ENCODE peak calls at places on chromosome 1, in eight cellular contexts. R, F, S, E, N, C, Z and B are unnamed samples.
A peak's percentile ranks its signal among the peaks of the same experiment; 100 is the strongest.

GRCh38 chr1:224666911-224667310 is 50.8 kb downstream of the CNIH3 start:
- DNase-seq in N (no peak), R (no peak), S (no peak), F (no peak), Z (no peak), C (no peak), E (no peak), B (no peak)

GRCh38 chr1:228273720-228274451 is 66.0 kb downstream of the OBSCN start:
- DNase-seq in Z (no peak), R (no peak), N (peak; percentile 59), F (no peak), C (peak; percentile 13), E (peak; percentile 37), S (no peak), B (no peak)

GRCh38 chr1:2821970-2822620 is 20.6 kb upstream of the TTC34 start:
- DNase-seq in Z (no peak), S (no peak), F (no peak), R (no peak), C (peak; percentile 35), N (peak; percentile 74), E (no peak), B (no peak)

GRCh38 chr1:220527279-220528048 is 472 bp upstream of the MARK1 start:
- DNase-seq in S (no peak), R (peak; percentile 23), C (no peak), F (peak; percentile 38), N (no peak), E (no peak), Z (no peak), B (no peak)

GRCh38 chr1:212794561-212795014 is 2.9 kb downstream of the TATDN3 start:
- DNase-seq in R (no peak), F (no peak), C (no peak), N (no peak), E (no peak), S (no peak), Z (no peak), B (no peak)

GRCh38 chr1:119160435-119160834 is 20.0 kb upstream of the WARS2 start:
- DNase-seq in Z (peak; percentile 11), E (no peak), F (no peak), N (no peak), R (no peak), C (no peak), S (no peak), B (no peak)

GRCh38 chr1:48794815-48795214 is 18.1 kb upstream of the BEND5 start:
- DNase-seq in R (no peak), F (peak; percentile 72), Z (no peak), N (no peak), S (no peak), E (no peak), C (no peak), B (no peak)

GRCh38 chr1:58783090-58783992 is 506 bp downstream of the JUN start:
- DNase-seq in Z (peak; percentile 31), C (no peak), R (peak; percentile 56), S (peak; percentile 55), F (no peak), N (peak; percentile 81), E (peak; percentile 56), B (peak; percentile 58)

GRCh38 chr1:86703696-86704455 is 500 bp upstream of the SH3GLB1 start:
- DNase-seq in N (peak; percentile 81), S (peak; percentile 57), E (no peak), Z (no peak), R (no peak), C (no peak), F (peak; percentile 24), B (peak; percentile 56)

GRCh38 chr1:200075938-200076546 is 48.5 kb downstream of the NR5A2 start:
- DNase-seq in Z (peak; percentile 42), C (no peak), E (no peak), R (peak; percentile 52), S (no peak), N (no peak), F (peak; percentile 76), B (no peak)

GRCh38 chr1:233668146-233668724 is 54.3 kb downstream of the KCNK1 start:
- DNase-seq in E (no peak), C (no peak), R (no peak), F (no peak), S (no peak), N (no peak), Z (no peak), B (no peak)

GRCh38 chr1:89942014-89942413 is 52.9 kb upstream of the ZNF326 start:
- DNase-seq in N (no peak), C (no peak), E (no peak), S (no peak), Z (no peak), R (no peak), F (no peak), B (no peak)

GRCh38 chr1:17438176-17438976 is 1.1 kb downstream of the RCC2 start:
- DNase-seq in C (peak; percentile 46), F (no peak), E (peak; percentile 63), R (peak; percentile 35), Z (peak; percentile 63), N (peak; percentile 90), S (peak; percentile 16), B (peak; percentile 73)

GRCh38 chr1:12121212-12122000 is 45.4 kb upstream of the TNFRSF1B start:
- DNase-seq in E (no peak), Z (peak; percentile 54), N (no peak), C (no peak), S (no peak), F (peak; percentile 45), R (no peak), B (no peak)

GRCh38 chr1:102183711-102184110 is 187.0 kb upstream of the OLFM3 start:
- DNase-seq in R (no peak), C (no peak), Z (no peak), S (no peak), F (no peak), E (no peak), N (no peak), B (no peak)

GRCh38 chr1:171142081-171142450 is 43.0 kb upstream of the FMO2 start:
- DNase-seq in F (no peak), N (no peak), R (peak; percentile 79), S (no peak), C (no peak), E (no peak), Z (peak; percentile 12), B (no peak)

GRCh38 chr1:215603319-215603718 is 36.2 kb downstream of the KCTD3 start:
- DNase-seq in C (no peak), F (no peak), Z (no peak), S (no peak), E (no peak), R (no peak), N (no peak), B (no peak)

GRCh38 chr1:31377361-31377863 is 4.5 kb upstream of the FABP3 start:
- DNase-seq in S (no peak), R (no peak), E (no peak), F (no peak), N (no peak), Z (no peak), C (no peak), B (no peak)

GRCh38 chr1:208253177-208253576 is 9.0 kb upstream of the PLXNA2 start:
- DNase-seq in C (no peak), R (no peak), Z (no peak), S (no peak), N (no peak), F (no peak), E (no peak), B (no peak)